ENCODE peak calls at places on chromosomes 5 and 9, in ten cellular contexts. One of them, this sample, is unnamed.

GRCh38 chr5:168434746-168435321 is 51.4 kb upstream of the RARS1 start:
- DNase-seq in sigmoid colon: no peak
- DNase-seq in glutamatergic neuron: no peak
- DNase-seq in CD8-positive, alpha-beta T cell: no peak
- DNase-seq in tibial artery: no peak
- DNase-seq in prostate gland: no peak
- DNase-seq in endothelial cell of umbilical vein: no peak
- DNase-seq in OCI-LY7: no peak
- DNase-seq in neural crest cell: no peak
- DNase-seq in GM20000: no peak
- DNase-seq in this sample: no peak

GRCh38 chr5:109601736-109602135 is 88.0 kb upstream of the MAN2A1 start:
- DNase-seq in sigmoid colon: no peak
- DNase-seq in endothelial cell of umbilical vein: no peak
- DNase-seq in prostate gland: no peak
- DNase-seq in OCI-LY7: no peak
- DNase-seq in neural crest cell: no peak
- DNase-seq in GM20000: no peak
- DNase-seq in glutamatergic neuron: no peak
- DNase-seq in tibial artery: no peak
- DNase-seq in CD8-positive, alpha-beta T cell: no peak
- DNase-seq in this sample: no peak

GRCh38 chr5:64489857-64490256 is 16.0 kb upstream of the RGS7BP start:
- DNase-seq in neural crest cell: no peak
- DNase-seq in glutamatergic neuron: no peak
- DNase-seq in endothelial cell of umbilical vein: no peak
- DNase-seq in tibial artery: no peak
- DNase-seq in OCI-LY7: no peak
- DNase-seq in sigmoid colon: no peak
- DNase-seq in CD8-positive, alpha-beta T cell: no peak
- DNase-seq in GM20000: no peak
- DNase-seq in prostate gland: no peak
- DNase-seq in this sample: no peak

GRCh38 chr5:93513298-93513697 is 67.7 kb downstream of the NR2F1-AS1 start:
- DNase-seq in CD8-positive, alpha-beta T cell: no peak
- DNase-seq in endothelial cell of umbilical vein: no peak
- DNase-seq in sigmoid colon: no peak
- DNase-seq in tibial artery: no peak
- DNase-seq in prostate gland: no peak
- DNase-seq in glutamatergic neuron: no peak
- DNase-seq in GM20000: no peak
- DNase-seq in OCI-LY7: no peak
- DNase-seq in neural crest cell: no peak
- DNase-seq in this sample: no peak

GRCh38 chr9:119768266-119768665 is 399.0 kb upstream of the BRINP1 start:
- DNase-seq in tibial artery: no peak
- DNase-seq in sigmoid colon: no peak
- DNase-seq in CD8-positive, alpha-beta T cell: no peak
- DNase-seq in GM20000: no peak
- DNase-seq in OCI-LY7: no peak
- DNase-seq in glutamatergic neuron: no peak
- DNase-seq in endothelial cell of umbilical vein: no peak
- DNase-seq in prostate gland: no peak
- DNase-seq in neural crest cell: no peak
- DNase-seq in this sample: no peak

GRCh38 chr5:176800024-176800423 is 10.3 kb upstream of the UNC5A start:
- DNase-seq in neural crest cell: no peak
- DNase-seq in glutamatergic neuron: no peak
- DNase-seq in tibial artery: no peak
- DNase-seq in endothelial cell of umbilical vein: no peak
- DNase-seq in prostate gland: no peak
- DNase-seq in sigmoid colon: no peak
- DNase-seq in CD8-positive, alpha-beta T cell: no peak
- DNase-seq in OCI-LY7: no peak
- DNase-seq in GM20000: no peak
- DNase-seq in this sample: no peak

GRCh38 chr5:124746252-124746915 is at the start of gene ZNF608:
- DNase-seq in sigmoid colon: no peak
- DNase-seq in tibial artery: peak
- DNase-seq in CD8-positive, alpha-beta T cell: no peak
- DNase-seq in neural crest cell: no peak
- DNase-seq in prostate gland: peak
- DNase-seq in endothelial cell of umbilical vein: peak
- DNase-seq in GM20000: no peak
- DNase-seq in OCI-LY7: peak
- DNase-seq in glutamatergic neuron: no peak
- DNase-seq in this sample: no peak

GRCh38 chr9:74117731-74118130 is 379.4 kb upstream of the RORB start:
- DNase-seq in neural crest cell: no peak
- DNase-seq in prostate gland: no peak
- DNase-seq in tibial artery: no peak
- DNase-seq in sigmoid colon: no peak
- DNase-seq in endothelial cell of umbilical vein: no peak
- DNase-seq in glutamatergic neuron: no peak
- DNase-seq in GM20000: no peak
- DNase-seq in CD8-positive, alpha-beta T cell: no peak
- DNase-seq in OCI-LY7: no peak
- DNase-seq in this sample: no peak

GRCh38 chr5:30930736-30931135 is 262.8 kb upstream of the CDH6 start:
- DNase-seq in CD8-positive, alpha-beta T cell: no peak
- DNase-seq in endothelial cell of umbilical vein: no peak
- DNase-seq in OCI-LY7: no peak
- DNase-seq in prostate gland: no peak
- DNase-seq in neural crest cell: no peak
- DNase-seq in GM20000: no peak
- DNase-seq in glutamatergic neuron: no peak
- DNase-seq in sigmoid colon: no peak
- DNase-seq in tibial artery: no peak
- DNase-seq in this sample: no peak

GRCh38 chr5:32814620-32815019 is 103.5 kb downstream of the NPR3 start:
- DNase-seq in OCI-LY7: no peak
- DNase-seq in CD8-positive, alpha-beta T cell: no peak
- DNase-seq in neural crest cell: no peak
- DNase-seq in tibial artery: no peak
- DNase-seq in prostate gland: peak
- DNase-seq in GM20000: no peak
- DNase-seq in endothelial cell of umbilical vein: no peak
- DNase-seq in sigmoid colon: no peak
- DNase-seq in glutamatergic neuron: no peak
- DNase-seq in this sample: no peak

GRCh38 chr9:109456811-109457210 is 41.3 kb downstream of the PTPN3 start:
- DNase-seq in CD8-positive, alpha-beta T cell: no peak
- DNase-seq in prostate gland: no peak
- DNase-seq in sigmoid colon: no peak
- DNase-seq in OCI-LY7: no peak
- DNase-seq in GM20000: no peak
- DNase-seq in neural crest cell: no peak
- DNase-seq in tibial artery: no peak
- DNase-seq in glutamatergic neuron: no peak
- DNase-seq in endothelial cell of umbilical vein: no peak
- DNase-seq in this sample: no peak

GRCh38 chr5:158586054-158586453 is 513.7 kb downstream of the EBF1 start:
- DNase-seq in tibial artery: no peak
- DNase-seq in prostate gland: no peak
- DNase-seq in OCI-LY7: no peak
- DNase-seq in neural crest cell: no peak
- DNase-seq in sigmoid colon: no peak
- DNase-seq in GM20000: no peak
- DNase-seq in glutamatergic neuron: no peak
- DNase-seq in CD8-positive, alpha-beta T cell: no peak
- DNase-seq in endothelial cell of umbilical vein: no peak
- DNase-seq in this sample: no peak

GRCh38 chr5:115392611-115393010 is 96.2 kb upstream of the CCDC112 start:
- DNase-seq in neural crest cell: no peak
- DNase-seq in sigmoid colon: no peak
- DNase-seq in OCI-LY7: no peak
- DNase-seq in prostate gland: no peak
- DNase-seq in endothelial cell of umbilical vein: no peak
- DNase-seq in GM20000: no peak
- DNase-seq in tibial artery: no peak
- DNase-seq in glutamatergic neuron: no peak
- DNase-seq in CD8-positive, alpha-beta T cell: no peak
- DNase-seq in this sample: no peak

GRCh38 chr9:107237873-107238272 is 45.2 kb upstream of the RAD23B start:
- DNase-seq in GM20000: no peak
- DNase-seq in endothelial cell of umbilical vein: no peak
- DNase-seq in glutamatergic neuron: no peak
- DNase-seq in OCI-LY7: no peak
- DNase-seq in tibial artery: no peak
- DNase-seq in CD8-positive, alpha-beta T cell: no peak
- DNase-seq in prostate gland: no peak
- DNase-seq in sigmoid colon: no peak
- DNase-seq in neural crest cell: no peak
- DNase-seq in this sample: no peak

GRCh38 chr9:112772551-112772950 is 22.0 kb downstream of the SNX30 start:
- DNase-seq in neural crest cell: no peak
- DNase-seq in GM20000: no peak
- DNase-seq in OCI-LY7: no peak
- DNase-seq in sigmoid colon: no peak
- DNase-seq in endothelial cell of umbilical vein: no peak
- DNase-seq in prostate gland: no peak
- DNase-seq in CD8-positive, alpha-beta T cell: no peak
- DNase-seq in tibial artery: no peak
- DNase-seq in glutamatergic neuron: no peak
- DNase-seq in this sample: no peak

GRCh38 chr5:14476791-14477435 is 104.7 kb upstream of the OTULINL start:
- DNase-seq in GM20000: no peak
- DNase-seq in glutamatergic neuron: no peak
- DNase-seq in prostate gland: no peak
- DNase-seq in tibial artery: no peak
- DNase-seq in endothelial cell of umbilical vein: peak
- DNase-seq in CD8-positive, alpha-beta T cell: no peak
- DNase-seq in sigmoid colon: no peak
- DNase-seq in neural crest cell: no peak
- DNase-seq in OCI-LY7: no peak
- DNase-seq in this sample: no peak

GRCh38 chr5:5954199-5954598 is 424.1 kb downstream of the MED10 start:
- DNase-seq in endothelial cell of umbilical vein: no peak
- DNase-seq in CD8-positive, alpha-beta T cell: no peak
- DNase-seq in prostate gland: no peak
- DNase-seq in neural crest cell: no peak
- DNase-seq in OCI-LY7: no peak
- DNase-seq in tibial artery: no peak
- DNase-seq in GM20000: no peak
- DNase-seq in sigmoid colon: no peak
- DNase-seq in glutamatergic neuron: no peak
- DNase-seq in this sample: no peak

GRCh38 chr9:114908796-114909448 is 21.5 kb downstream of the TNFSF8 start:
- DNase-seq in tibial artery: no peak
- DNase-seq in sigmoid colon: no peak
- DNase-seq in neural crest cell: no peak
- DNase-seq in prostate gland: no peak
- DNase-seq in CD8-positive, alpha-beta T cell: no peak
- DNase-seq in OCI-LY7: no peak
- DNase-seq in GM20000: no peak
- DNase-seq in glutamatergic neuron: no peak
- DNase-seq in endothelial cell of umbilical vein: no peak
- DNase-seq in this sample: no peak

GRCh38 chr5:142747034-142747433 is 23.1 kb upstream of the ARHGAP26 start:
- DNase-seq in prostate gland: no peak
- DNase-seq in GM20000: no peak
- DNase-seq in glutamatergic neuron: no peak
- DNase-seq in tibial artery: no peak
- DNase-seq in neural crest cell: no peak
- DNase-seq in endothelial cell of umbilical vein: no peak
- DNase-seq in OCI-LY7: no peak
- DNase-seq in sigmoid colon: no peak
- DNase-seq in CD8-positive, alpha-beta T cell: no peak
- DNase-seq in this sample: no peak

GRCh38 chr9:17531642-17532254 is 47.1 kb upstream of the SH3GL2 start:
- DNase-seq in GM20000: peak
- DNase-seq in neural crest cell: peak
- DNase-seq in tibial artery: no peak
- DNase-seq in CD8-positive, alpha-beta T cell: no peak
- DNase-seq in prostate gland: no peak
- DNase-seq in sigmoid colon: no peak
- DNase-seq in OCI-LY7: peak
- DNase-seq in endothelial cell of umbilical vein: peak
- DNase-seq in glutamatergic neuron: peak
- DNase-seq in this sample: no peak
- TF ChIP-seq CTCF in GM20000: peak
- TF ChIP-seq CTCF in neural crest cell: peak
- TF ChIP-seq CTCF in tibial artery: peak
- TF ChIP-seq CTCF in CD8-positive, alpha-beta T cell: no peak
- TF ChIP-seq CTCF in prostate gland: peak
- TF ChIP-seq CTCF in sigmoid colon: no peak
- TF ChIP-seq CTCF in OCI-LY7: peak
- TF ChIP-seq CTCF in endothelial cell of umbilical vein: peak
- TF ChIP-seq CTCF in glutamatergic neuron: peak
- TF ChIP-seq CTCF in this sample: no peak

GRCh38 chr9:130835441-130836298 is 616 bp downstream of the ABL1 start:
- DNase-seq in CD8-positive, alpha-beta T cell: no peak
- DNase-seq in sigmoid colon: peak
- DNase-seq in endothelial cell of umbilical vein: peak
- DNase-seq in OCI-LY7: no peak
- DNase-seq in glutamatergic neuron: peak
- DNase-seq in GM20000: peak
- DNase-seq in neural crest cell: peak
- DNase-seq in prostate gland: no peak
- DNase-seq in tibial artery: no peak
- DNase-seq in this sample: peak
- TF ChIP-seq CTCF in CD8-positive, alpha-beta T cell: no peak
- TF ChIP-seq CTCF in sigmoid colon: no peak
- TF ChIP-seq CTCF in endothelial cell of umbilical vein: no peak
- TF ChIP-seq CTCF in OCI-LY7: no peak
- TF ChIP-seq CTCF in glutamatergic neuron: no peak
- TF ChIP-seq CTCF in GM20000: no peak
- TF ChIP-seq CTCF in neural crest cell: no peak
- TF ChIP-seq CTCF in prostate gland: no peak
- TF ChIP-seq CTCF in tibial artery: no peak
- TF ChIP-seq CTCF in this sample: no peak

GRCh38 chr9:23826120-23826629 is at the start of gene ELAVL2:
- DNase-seq in glutamatergic neuron: peak
- DNase-seq in prostate gland: peak
- DNase-seq in OCI-LY7: no peak
- DNase-seq in CD8-positive, alpha-beta T cell: no peak
- DNase-seq in sigmoid colon: peak
- DNase-seq in endothelial cell of umbilical vein: peak
- DNase-seq in neural crest cell: peak
- DNase-seq in tibial artery: peak
- DNase-seq in GM20000: no peak
- DNase-seq in this sample: peak
- TF ChIP-seq CTCF in glutamatergic neuron: no peak
- TF ChIP-seq CTCF in prostate gland: no peak
- TF ChIP-seq CTCF in OCI-LY7: no peak
- TF ChIP-seq CTCF in CD8-positive, alpha-beta T cell: no peak
- TF ChIP-seq CTCF in sigmoid colon: no peak
- TF ChIP-seq CTCF in endothelial cell of umbilical vein: no peak
- TF ChIP-seq CTCF in neural crest cell: peak
- TF ChIP-seq CTCF in tibial artery: no peak
- TF ChIP-seq CTCF in GM20000: no peak
- TF ChIP-seq CTCF in this sample: no peak

DNA sequence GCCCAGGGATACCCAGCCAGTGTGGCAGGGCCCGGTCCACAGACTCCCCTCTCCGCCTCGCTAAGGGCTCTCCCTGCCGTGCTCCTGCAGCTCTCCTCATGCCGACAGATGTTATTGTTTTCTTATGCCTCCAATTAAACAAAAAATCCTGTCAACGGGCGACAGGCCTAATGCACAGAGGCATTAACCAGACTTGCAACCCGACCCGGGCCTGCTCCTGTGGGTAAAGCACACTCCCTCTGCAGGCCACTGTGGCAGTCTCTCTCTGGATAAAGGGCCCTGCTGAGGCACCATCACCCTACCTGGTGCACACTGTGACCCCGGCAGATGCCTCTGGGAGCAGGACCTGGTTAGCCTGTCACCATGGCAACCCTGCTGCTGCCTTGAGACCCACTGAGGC is 27.5 kb upstream of the HAND1 start:
- DNase-seq in endothelial cell of umbilical vein: no peak
- DNase-seq in CD8-positive, alpha-beta T cell: no peak
- DNase-seq in sigmoid colon: peak
- DNase-seq in OCI-LY7: no peak
- DNase-seq in tibial artery: no peak
- DNase-seq in GM20000: no peak
- DNase-seq in glutamatergic neuron: peak
- DNase-seq in neural crest cell: no peak
- DNase-seq in prostate gland: no peak
- DNase-seq in this sample: no peak
- TF ChIP-seq CTCF in endothelial cell of umbilical vein: no peak
- TF ChIP-seq CTCF in CD8-positive, alpha-beta T cell: no peak
- TF ChIP-seq CTCF in sigmoid colon: peak
- TF ChIP-seq CTCF in OCI-LY7: no peak
- TF ChIP-seq CTCF in tibial artery: no peak
- TF ChIP-seq CTCF in GM20000: no peak
- TF ChIP-seq CTCF in glutamatergic neuron: no peak
- TF ChIP-seq CTCF in neural crest cell: no peak
- TF ChIP-seq CTCF in prostate gland: no peak
- TF ChIP-seq CTCF in this sample: no peak

This sample was measured in suprapubic skin.